ENCODE peak calls at places on chromosome 2, in eight cellular contexts. G, N, W, R, X, V, T and S are unnamed samples.

GRCh38 chr2:62014102-62014501 is 108.6 kb downstream of the COMMD1 start:
- DNase-seq in G (no peak), N (peak), W (peak), R (peak), X (peak), V (peak), T (no peak), S (no peak)

GRCh38 chr2:64608867-64609228 is 44.9 kb downstream of the SERTAD2 start:
- DNase-seq in G (peak), N (peak), W (no peak), R (peak), X (no peak), V (peak), T (no peak), S (no peak)

GRCh38 chr2:233450854-233451575 is 96.7 kb downstream of the DGKD start:
- DNase-seq in G (peak), N (no peak), W (no peak), R (peak), X (no peak), V (no peak), T (no peak), S (no peak)

GRCh38 chr2:113791697-113792590 is 35.5 kb upstream of the SLC35F5 start:
- DNase-seq in G (no peak), N (no peak), W (peak), R (no peak), X (no peak), V (peak), T (peak), S (peak)

GRCh38 chr2:165105911-165106310 is 97.9 kb downstream of the SCN3A start:
- DNase-seq in G (no peak), N (no peak), W (no peak), R (no peak), X (no peak), V (no peak), T (no peak), S (no peak)

GRCh38 chr2:98503481-98504096 is 58.9 kb downstream of the INPP4A start:
- DNase-seq in G (no peak), N (no peak), W (no peak), R (no peak), X (no peak), V (no peak), T (no peak), S (no peak)

GRCh38 chr2:189933911-189934399 is 128.6 kb downstream of the MSTN start:
- DNase-seq in G (no peak), N (no peak), W (peak), R (no peak), X (peak), V (peak), T (no peak), S (no peak)

GRCh38 chr2:56714400-56714799 is 530.6 kb downstream of the CCDC85A start:
- DNase-seq in G (no peak), N (no peak), W (no peak), R (no peak), X (no peak), V (no peak), T (no peak), S (no peak)

GRCh38 chr2:70160545-70160944 is 30.3 kb downstream of the C2orf42 start:
- DNase-seq in G (no peak), N (no peak), W (no peak), R (no peak), X (no peak), V (no peak), T (no peak), S (no peak)

GRCh38 chr2:128354161-128354560 is 35.5 kb upstream of the HS6ST1 start:
- DNase-seq in G (no peak), N (no peak), W (no peak), R (no peak), X (no peak), V (no peak), T (no peak), S (no peak)

GRCh38 chr2:127953128-127953718 is 67.5 kb upstream of the AMMECR1L start:
- DNase-seq in G (peak), N (peak), W (no peak), R (no peak), X (peak), V (no peak), T (no peak), S (no peak)

GRCh38 chr2:118185210-118186109 is 97.2 kb downstream of the INSIG2 start:
- DNase-seq in G (peak), N (peak), W (peak), R (peak), X (peak), V (peak), T (no peak), S (peak)

GRCh38 chr2:187497858-187498463 is 49.9 kb upstream of the CALCRL start:
- DNase-seq in G (no peak), N (no peak), W (peak), R (no peak), X (peak), V (peak), T (no peak), S (no peak)

GRCh38 chr2:33215299-33215698 is 261.1 kb upstream of the RASGRP3 start:
- DNase-seq in G (no peak), N (peak), W (peak), R (peak), X (peak), V (peak), T (no peak), S (no peak)

GRCh38 chr2:12764075-12764722 is 47.5 kb downstream of the TRIB2 start:
- DNase-seq in G (no peak), N (no peak), W (no peak), R (no peak), X (peak), V (peak), T (no peak), S (no peak)

GRCh38 chr2:234399451-234400246 is 97.2 kb downstream of the ARL4C start:
- DNase-seq in G (no peak), N (no peak), W (no peak), R (no peak), X (no peak), V (no peak), T (no peak), S (peak)

GRCh38 chr2:234905547-234906260 is 46.1 kb upstream of the SH3BP4 start:
- DNase-seq in G (no peak), N (no peak), W (no peak), R (no peak), X (peak), V (no peak), T (no peak), S (no peak)

GRCh38 chr2:40367032-40367431 is 84.9 kb downstream of the SLC8A1 start:
- DNase-seq in G (no peak), N (no peak), W (no peak), R (no peak), X (no peak), V (no peak), T (no peak), S (no peak)

GRCh38 chr2:47017541-47017940 is 101.9 kb upstream of the MCFD2 start:
- DNase-seq in G (no peak), N (no peak), W (no peak), R (no peak), X (no peak), V (no peak), T (no peak), S (no peak)

GRCh38 chr2:17272170-17272569 is 246.1 kb downstream of the RAD51AP2 start:
- DNase-seq in G (no peak), N (no peak), W (no peak), R (no peak), X (no peak), V (no peak), T (no peak), S (no peak)

GRCh38 chr2:19171409-19171808 is 187.0 kb downstream of the OSR1 start:
- DNase-seq in G (no peak), N (no peak), W (no peak), R (no peak), X (no peak), V (no peak), T (no peak), S (no peak)

GRCh38 chr2:181231151-181231550 is 226.0 kb upstream of the ITGA4 start:
- DNase-seq in G (no peak), N (no peak), W (peak), R (no peak), X (no peak), V (no peak), T (no peak), S (peak)

DNA sequence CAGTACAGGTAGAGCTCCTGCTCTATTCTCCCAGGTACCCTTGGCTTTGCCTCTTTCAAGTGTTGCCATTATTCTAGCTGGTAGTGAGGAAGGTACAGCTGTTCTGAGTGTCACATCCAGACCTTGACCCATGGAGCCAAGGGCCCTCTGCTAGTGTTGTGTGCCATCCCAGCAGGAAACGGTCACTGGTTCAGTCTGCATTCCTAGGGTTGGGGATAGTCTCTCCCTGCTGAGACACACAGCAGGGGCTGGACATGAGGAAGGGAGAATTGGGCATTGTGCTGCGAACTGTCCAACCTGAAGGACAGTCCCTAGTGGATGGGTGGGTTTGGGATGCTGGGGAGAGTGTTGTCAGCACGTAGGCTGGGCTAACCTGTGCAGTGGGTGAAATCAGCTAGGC is 59.1 kb downstream of the FARP2 start:
- DNase-seq in G (no peak), N (no peak), W (no peak), R (no peak), X (no peak), V (no peak), T (no peak), S (no peak)
- H3K4me3 ChIP-seq in G (no peak), N (no peak), W (no peak), R (no peak), X (no peak), V (no peak), T (no peak), S (no peak)

GRCh38 chr2:173076557-173077345 is 1.1 kb downstream of the MAP3K20 start:
- DNase-seq in G (peak), N (peak), W (peak), R (peak), X (peak), V (peak), T (peak), S (peak)

GRCh38 chr2:173079141-173079540 is 3.5 kb downstream of the MAP3K20 start:
- DNase-seq in G (no peak), N (no peak), W (peak), R (no peak), X (no peak), V (no peak), T (no peak), S (no peak)

GRCh38 chr2:173075056-173075780 is 428 bp upstream of the MAP3K20 start:
- DNase-seq in G (no peak), N (no peak), W (peak), R (no peak), X (no peak), V (no peak), T (no peak), S (no peak)

GRCh38 chr2:173077506-173078177 is 2.0 kb downstream of the MAP3K20 start:
- DNase-seq in G (no peak), N (no peak), W (peak), R (no peak), X (peak), V (peak), T (no peak), S (no peak)

DNA sequence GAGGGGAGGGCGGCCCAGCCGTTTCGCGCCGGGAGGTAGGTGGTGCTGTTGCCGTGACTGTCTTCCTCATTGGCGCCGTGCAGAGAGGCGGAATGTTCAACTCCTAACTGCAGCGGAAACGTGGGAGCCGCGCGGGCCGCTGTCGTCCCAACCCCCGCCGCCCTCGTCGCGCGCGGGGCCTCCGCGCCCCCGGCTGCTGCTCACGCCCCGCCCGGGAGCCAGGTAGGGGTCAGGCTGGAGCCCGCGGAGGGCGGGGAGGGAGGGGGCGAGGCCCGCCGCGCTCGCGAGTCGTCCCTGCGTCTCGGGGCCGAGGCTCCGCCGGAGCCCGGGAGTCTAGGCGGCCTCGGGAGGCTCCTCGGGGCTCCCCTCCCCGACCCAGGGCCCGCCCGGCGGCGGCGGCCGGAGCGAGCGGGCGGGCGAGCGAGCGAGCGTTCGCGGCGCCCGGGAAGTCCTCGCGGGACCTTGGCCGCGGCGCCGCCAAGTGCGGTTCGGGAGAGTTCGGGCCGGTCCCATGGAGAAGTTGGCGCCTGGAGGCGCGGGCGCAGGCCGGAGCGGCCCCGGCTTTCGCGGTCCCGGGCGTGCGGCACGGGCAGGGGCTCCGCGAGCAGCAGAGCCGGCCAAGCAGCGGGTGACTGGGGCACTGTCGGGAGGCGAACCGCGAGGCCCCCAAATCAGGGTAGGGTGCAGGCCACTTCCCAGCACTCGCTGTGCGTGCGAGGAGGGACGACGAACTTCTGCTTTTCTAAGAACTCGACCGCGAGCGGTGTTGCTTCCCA is at the start of gene MAP3K20:
- DNase-seq in G (peak), N (peak), W (peak), R (peak), X (peak), V (peak), T (peak), S (peak)
- TF ChIP-seq CTCF in G (peak), N (peak), W (peak), R (peak), X (peak), V (peak), T (peak), S (peak)

GRCh38 chr2:85887566-85888019 is 1.2 kb downstream of the ST3GAL5 start:
- DNase-seq in G (peak), N (peak), W (peak), R (peak), X (peak), V (peak), T (no peak), S (peak)

GRCh38 chr2:85886141-85886540 is 2.6 kb downstream of the ST3GAL5 start:
- DNase-seq in G (no peak), N (no peak), W (no peak), R (no peak), X (no peak), V (no peak), T (no peak), S (no peak)

GRCh38 chr2:85888745-85889647 is at the start of gene ST3GAL5:
- DNase-seq in G (peak), N (peak), W (peak), R (peak), X (peak), V (peak), T (peak), S (peak)

GRCh38 chr2:85888020-85888744 is 608 bp downstream of the ST3GAL5 start:
- DNase-seq in G (peak), N (no peak), W (no peak), R (peak), X (no peak), V (peak), T (no peak), S (peak)

GRCh38 chr2:85886585-85886984 is 2.2 kb downstream of the ST3GAL5 start:
- DNase-seq in G (peak), N (no peak), W (peak), R (peak), X (peak), V (peak), T (no peak), S (no peak)
- H3K4me3 ChIP-seq in G (peak), N (peak), W (no peak), R (peak), X (peak), V (no peak), T (no peak), S (no peak)

GRCh38 chr2:152861349-152861942 is 143.0 kb downstream of the ARL6IP6 start:
- DNase-seq in G (no peak), N (no peak), W (peak), R (no peak), X (peak), V (peak), T (no peak), S (peak)
- TF ChIP-seq CTCF in G (peak), N (peak), W (peak), R (peak), X (peak), V (peak), T (peak), S (peak)

DNA sequence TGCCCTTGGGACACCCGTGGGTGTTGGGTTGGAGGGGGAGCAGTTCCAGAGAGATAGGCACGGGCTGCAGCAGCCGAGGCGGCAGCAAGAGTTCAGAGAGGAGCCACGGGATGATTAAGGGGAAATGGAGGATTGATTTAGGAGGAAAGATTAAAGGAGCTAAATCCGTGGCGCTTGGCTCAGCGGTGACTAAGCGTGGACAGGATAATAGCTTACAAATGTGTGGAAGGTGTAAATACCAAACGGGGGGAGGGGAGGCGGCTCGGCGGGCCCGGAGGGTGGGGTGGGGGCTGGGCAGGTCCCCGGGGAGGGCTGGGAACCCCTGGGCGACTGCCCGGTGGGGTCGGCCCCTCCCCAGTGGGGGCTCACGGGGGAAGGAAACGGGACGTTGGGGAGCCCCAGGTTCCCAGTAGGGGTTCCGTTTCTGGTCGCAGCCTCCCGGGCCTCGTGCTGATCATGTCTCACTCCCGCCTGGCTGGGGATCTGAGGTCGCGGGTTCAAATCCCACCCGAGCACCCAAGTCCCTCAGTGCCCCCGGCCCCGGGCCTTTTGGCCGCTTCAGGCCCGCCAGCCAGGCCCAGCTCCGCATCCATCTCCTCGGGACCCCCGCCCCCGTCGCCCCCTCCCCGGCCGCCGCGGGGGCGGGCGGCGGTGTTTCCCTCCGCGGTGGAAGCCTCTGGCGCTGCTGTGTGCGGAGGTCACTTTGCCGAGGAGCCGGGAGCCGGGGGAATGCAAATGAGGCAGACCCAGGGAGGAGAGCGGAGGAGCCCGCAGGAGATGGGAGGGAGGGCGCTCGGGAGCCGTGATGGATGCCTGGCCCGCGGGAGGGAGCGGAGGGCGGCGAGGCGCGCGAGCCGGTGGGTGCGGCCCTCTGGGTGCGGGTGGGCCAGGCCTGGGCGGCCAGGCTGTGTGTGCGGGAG is 8.1 kb downstream of the ASIC4 start:
- DNase-seq in G (no peak), N (no peak), W (peak), R (no peak), X (peak), V (no peak), T (no peak), S (no peak)
- H3K4me3 ChIP-seq in G (no peak), N (peak), W (no peak), R (peak), X (peak), V (no peak), T (no peak), S (no peak)

DNA sequence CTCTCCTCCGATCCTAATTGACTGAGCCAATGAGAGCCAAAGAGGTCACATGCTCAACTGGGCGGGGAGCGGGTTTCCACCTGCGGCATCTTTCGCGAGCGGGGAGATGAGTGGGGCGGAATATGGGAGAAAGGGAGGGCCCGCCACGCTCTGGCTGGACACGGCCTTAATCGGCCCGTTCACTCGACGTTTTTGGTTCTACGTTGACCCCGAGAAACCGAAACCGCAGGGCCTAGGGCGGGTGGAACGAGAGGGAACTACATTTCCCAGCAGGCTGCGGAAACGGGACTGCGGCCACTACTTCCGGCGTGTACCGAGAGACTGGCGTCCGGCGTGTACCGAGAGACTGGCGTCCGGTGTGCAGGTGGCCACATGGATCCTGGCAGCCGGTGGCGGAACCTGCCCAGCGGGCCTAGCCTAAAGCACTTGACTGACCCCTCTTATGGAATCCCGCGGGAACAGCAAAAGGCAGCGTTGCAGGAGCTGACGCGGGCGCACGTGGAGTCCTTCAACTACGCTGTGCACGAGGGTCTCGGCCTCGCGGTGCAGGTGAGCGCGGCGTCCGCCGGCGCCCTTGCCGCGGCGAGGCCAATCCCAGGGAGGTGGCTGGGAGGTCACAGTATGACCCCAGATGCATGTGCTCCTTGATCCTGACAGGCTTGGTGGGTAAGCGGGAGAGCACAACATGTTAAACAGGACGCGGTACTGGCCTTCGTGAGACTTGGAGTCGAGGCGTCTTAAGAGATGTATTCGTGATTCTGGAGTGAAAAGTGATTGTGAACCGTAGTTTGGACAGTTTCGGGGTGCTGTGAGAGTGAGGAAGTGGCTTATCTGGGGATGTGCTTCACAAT is at the start of gene POLR1B:
- DNase-seq in G (peak), N (peak), W (peak), R (peak), X (peak), V (peak), T (peak), S (peak)
- TF ChIP-seq CTCF in G (no peak), N (no peak), W (no peak), R (no peak), X (no peak), V (no peak), T (no peak), S (no peak)

GRCh38 chr2:42944744-42945415 is 152.5 kb upstream of the HAAO start:
- DNase-seq in G (no peak), N (no peak), W (peak), R (no peak), X (peak), V (no peak), T (no peak), S (no peak)
- H3K4me3 ChIP-seq in G (no peak), N (no peak), W (no peak), R (no peak), X (no peak), V (no peak), T (no peak), S (no peak)

GRCh38 chr2:159149786-159150185 is 136.7 kb downstream of the WDSUB1 start:
- DNase-seq in G (no peak), N (no peak), W (no peak), R (no peak), X (no peak), V (peak), T (no peak), S (no peak)
- TF ChIP-seq CTCF in G (no peak), N (no peak), W (no peak), R (no peak), X (no peak), V (no peak), T (no peak), S (no peak)

GRCh38 chr2:45458909-45459563 is 152.0 kb downstream of the SRBD1 start:
- DNase-seq in G (no peak), N (no peak), W (peak), R (no peak), X (peak), V (peak), T (no peak), S (no peak)
- H3K4me3 ChIP-seq in G (no peak), N (no peak), W (no peak), R (no peak), X (no peak), V (no peak), T (no peak), S (no peak)